ENCODE peak calls at places on chromosomes 2 and 18, in seven cellular contexts. U is AG04450, H is heart left ventricle, X is stomach, P is mammary epithelial cell, G is breast epithelium, F is psoas muscle. D is an unnamed sample. For H3K27me3, the result is how much of the 10 kb centered on the place peaks cover.

GRCh38 chr2:3617198-3617890 is 22.4 kb downstream of the COLEC11 start:
- DNase-seq in P (no peak), U (no peak), F (no peak), G (no peak), X (peak), H (no peak), D (no peak)

GRCh38 chr18:71443726-71444480 is 1100.2 kb downstream of the CBLN2 start:
- DNase-seq in F (no peak), G (no peak), X (no peak), P (no peak), U (no peak), H (no peak), D (no peak)

GRCh38 chr2:100178085-100178788 is 35.8 kb upstream of the AFF3 start:
- DNase-seq in U (no peak), H (no peak), P (peak), F (no peak), G (no peak), X (peak), D (peak)

GRCh38 chr18:41579185-41579584 is 375.8 kb upstream of the PIK3C3 start:
- DNase-seq in G (no peak), U (no peak), X (no peak), H (no peak), F (no peak), P (no peak), D (no peak)

GRCh38 chr2:50943781-50944180 is 88.2 kb downstream of the NRXN1 start:
- DNase-seq in G (no peak), X (no peak), F (no peak), P (no peak), U (no peak), H (no peak), D (no peak)

GRCh38 chr18:23487738-23488625 is 15.3 kb upstream of the RMC1 start:
- DNase-seq in F (no peak), U (no peak), H (no peak), P (no peak), G (no peak), X (peak), D (peak)

GRCh38 chr2:109380502-109381326 is 233.1 kb downstream of the SEPTIN10 start:
- DNase-seq in U (no peak), G (no peak), F (peak), X (peak), H (peak), P (no peak), D (no peak)

GRCh38 chr2:126895336-126895735 is 3.4 kb upstream of the TEX51 start:
- DNase-seq in F (no peak), U (no peak), X (peak), H (peak), P (no peak), G (no peak), D (no peak)

GRCh38 chr18:49933530-49933929 is 120.2 kb upstream of the ACAA2 start:
- DNase-seq in H (no peak), X (no peak), G (no peak), F (no peak), U (no peak), P (peak), D (peak)

GRCh38 chr2:102172749-102173148 is 14.1 kb upstream of the IL1RL2 start:
- DNase-seq in U (no peak), F (no peak), G (no peak), X (no peak), P (no peak), H (no peak), D (no peak)

GRCh38 chr2:148552675-148553331 is 91.7 kb upstream of the EPC2 start:
- DNase-seq in H (no peak), G (no peak), F (no peak), X (no peak), P (no peak), U (no peak), D (no peak)

GRCh38 chr2:185372188-185372587 is 366.4 kb upstream of the FSIP2 start:
- DNase-seq in P (peak), G (no peak), H (no peak), U (no peak), X (no peak), F (no peak), D (peak)

GRCh38 chr18:10074122-10074521 is 160.3 kb downstream of the VAPA start:
- DNase-seq in X (no peak), G (no peak), P (peak), U (no peak), H (no peak), F (no peak), D (peak)

GRCh38 chr2:131041402-131042160 is 51.7 kb downstream of the FAM168B start:
- DNase-seq in G (no peak), P (no peak), X (no peak), U (no peak), H (no peak), F (no peak), D (no peak)

GRCh38 chr18:33805592-33805991 is 227.6 kb downstream of the ASXL3 start:
- DNase-seq in X (no peak), P (no peak), G (no peak), F (no peak), U (no peak), H (no peak), D (no peak)

GRCh38 chr2:23410596-23410995 is 25.6 kb downstream of the KLHL29 start:
- DNase-seq in F (no peak), P (no peak), U (no peak), G (no peak), H (no peak), X (no peak), D (no peak)

GRCh38 chr2:30359644-30360167 is 87.3 kb upstream of the LCLAT1 start:
- DNase-seq in H (peak), F (peak), P (no peak), U (no peak), G (no peak), X (no peak), D (no peak)

GRCh38 chr2:160294339-160294803 is 94.3 kb upstream of the ITGB6 start:
- DNase-seq in X (no peak), G (no peak), U (peak), P (peak), F (peak), H (peak), D (peak)

GRCh38 chr2:48514591-48514990 is 15.4 kb upstream of the STON1 start:
- DNase-seq in F (no peak), G (no peak), H (no peak), P (no peak), X (no peak), U (no peak), D (no peak)

GRCh38 chr2:150505178-150505577 is 17.7 kb upstream of the RND3 start:
- DNase-seq in P (no peak), H (no peak), G (no peak), U (no peak), F (no peak), X (no peak), D (no peak)

GRCh38 chr2:146927080-146927714 is 917.6 kb upstream of the ACVR2A start:
- DNase-seq in X (peak), H (no peak), G (peak), F (peak), U (no peak), P (peak), D (peak)

GRCh38 chr2:44616616-44617266 is 255.0 kb downstream of the CAMKMT start:
- DNase-seq in H (no peak), X (no peak), F (no peak), U (no peak), G (no peak), P (no peak), D (no peak)

GRCh38 chr2:228545041-228545440 is 363.6 kb upstream of the SPHKAP start:
- DNase-seq in H (no peak), X (no peak), G (no peak), P (peak), F (no peak), U (no peak), D (peak)

GRCh38 chr18:49031511-49032188 is 80.9 kb upstream of the SMAD7 start:
- DNase-seq in U (no peak), F (peak), G (peak), H (no peak), X (peak), P (no peak), D (no peak)

GRCh38 chr2:69770747-69771146 is 28.8 kb downstream of the ANXA4 start:
- DNase-seq in X (no peak), G (no peak), U (no peak), H (no peak), F (no peak), P (no peak), D (no peak)

GRCh38 chr2:160367887-160368286 is 125.7 kb downstream of the RBMS1 start:
- DNase-seq in H (no peak), F (no peak), X (no peak), P (peak), G (no peak), U (peak), D (no peak)

GRCh38 chr2:95380731-95381130 is 21.8 kb upstream of the FAHD2A start:
- DNase-seq in X (no peak), H (no peak), U (no peak), P (no peak), F (no peak), G (no peak), D (no peak)

GRCh38 chr2:150292192-150292591 is 195.3 kb downstream of the RND3 start:
- DNase-seq in X (no peak), G (no peak), F (no peak), U (no peak), P (no peak), H (no peak), D (no peak)

GRCh38 chr18:1075310-1075709 is 170.6 kb downstream of the ADCYAP1 start:
- DNase-seq in X (no peak), U (no peak), G (no peak), P (no peak), H (no peak), F (no peak), D (no peak)

GRCh38 chr2:85785027-85785822 is 31.4 kb downstream of the ATOH8 start:
- DNase-seq in F (no peak), U (no peak), G (peak), X (no peak), P (no peak), H (no peak), D (no peak)
- H3K4me3 ChIP-seq in F (no peak), U (no peak), G (no peak), X (no peak), P (no peak), H (no peak), D (no peak)

GRCh38 chr18:26710460-26711096 is 154.9 kb downstream of the AQP4 start:
- DNase-seq in H (no peak), P (no peak), X (no peak), F (no peak), U (no peak), G (no peak), D (no peak)
- H3K27me3 ChIP-seq in H (under half), P (under half), X (under half), F (under half), U (under half), G (under half), D (under half)

DNA sequence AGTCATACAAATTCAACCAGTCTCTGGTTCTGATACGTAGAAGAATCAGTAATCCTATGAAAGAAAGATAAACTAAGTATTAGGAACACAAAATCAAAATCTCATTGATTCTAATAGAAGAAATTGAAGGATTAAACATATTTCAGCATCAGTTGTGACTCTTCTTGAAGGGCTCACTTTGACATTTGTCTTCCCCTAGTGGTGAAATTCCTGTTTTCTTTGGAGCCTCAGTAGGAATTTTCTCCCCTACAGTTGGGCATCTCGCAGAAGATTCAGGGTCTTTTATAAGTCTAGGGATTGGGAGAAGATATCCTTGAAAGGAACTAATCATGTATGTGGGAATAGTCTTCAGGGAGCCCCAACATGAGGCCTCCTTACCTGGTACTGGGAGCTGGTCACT is 2.8 kb upstream of the CRYGB start:
- DNase-seq in U (no peak), G (no peak), X (no peak), H (no peak), F (no peak), P (no peak), D (no peak)
- TF ChIP-seq CTCF in U (no peak), G (no peak), X (no peak), H (no peak), F (no peak), P (peak), D (no peak)

GRCh38 chr18:57430166-57430958 is 4.8 kb upstream of the ONECUT2 start:
- DNase-seq in P (no peak), X (no peak), U (no peak), F (no peak), H (no peak), G (no peak), D (no peak)

GRCh38 chr18:57430983-57431382 is 4.2 kb upstream of the ONECUT2 start:
- DNase-seq in U (no peak), X (no peak), H (no peak), F (no peak), P (no peak), G (no peak), D (no peak)

GRCh38 chr18:57428221-57429150 is 6.7 kb upstream of the ONECUT2 start:
- DNase-seq in H (no peak), G (no peak), P (no peak), U (no peak), X (no peak), F (no peak), D (no peak)

GRCh38 chr18:57431512-57432080 is 3.6 kb upstream of the ONECUT2 start:
- DNase-seq in P (no peak), F (no peak), H (no peak), G (no peak), X (no peak), U (no peak), D (no peak)

DNA sequence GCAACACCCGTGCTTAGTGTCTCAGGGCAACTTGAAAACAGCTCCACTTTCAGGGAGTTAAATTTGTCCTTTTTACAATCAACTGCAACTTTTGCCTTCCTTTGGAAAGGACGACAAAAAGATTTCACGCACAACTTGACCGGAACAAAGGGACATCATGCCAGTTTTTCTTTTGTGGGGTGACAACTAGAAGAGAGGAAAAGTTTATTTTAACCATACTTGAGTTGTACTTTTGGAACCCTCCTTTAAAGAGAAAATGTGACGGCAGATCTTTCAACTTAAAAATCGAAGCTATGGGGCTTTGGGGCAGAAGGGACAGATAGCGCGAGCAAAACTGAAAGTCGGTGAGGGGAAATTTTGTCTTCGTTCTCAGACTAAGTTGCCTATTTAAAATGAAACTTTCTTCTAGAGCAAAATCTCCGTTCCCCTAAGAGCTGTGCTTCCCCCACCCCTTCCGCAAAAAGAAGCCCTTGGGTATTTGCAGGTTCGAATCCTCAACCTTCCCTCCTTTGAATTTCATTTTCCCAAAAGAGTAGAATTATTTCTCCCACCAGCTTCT is 5.5 kb upstream of the ONECUT2 start:
- DNase-seq in H (no peak), G (no peak), X (no peak), F (no peak), P (no peak), U (no peak), D (no peak)
- H3K4me3 ChIP-seq in H (no peak), G (peak), X (peak), F (peak), P (no peak), U (no peak), D (no peak)

DNA sequence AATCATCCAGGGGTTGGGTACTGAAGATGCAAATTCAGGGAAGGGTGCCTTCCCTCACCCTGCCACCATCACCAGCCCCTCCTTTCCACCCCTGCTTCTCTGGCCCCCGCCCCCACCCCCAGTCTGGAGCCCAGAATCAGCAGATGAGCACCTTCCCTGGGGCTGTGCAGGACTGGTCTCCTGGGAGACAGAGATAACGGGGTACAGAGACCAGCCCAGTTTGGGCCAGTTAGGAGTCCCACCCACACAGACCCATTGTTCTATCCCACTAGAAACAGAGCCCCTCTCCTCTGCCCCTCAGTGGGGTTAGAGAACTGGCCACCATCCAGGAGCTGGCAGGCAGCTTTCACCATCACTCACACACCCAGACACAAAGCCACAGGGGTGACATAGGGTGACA is 4.5 kb upstream of the CRYBA2 start:
- DNase-seq in P (no peak), U (no peak), H (no peak), F (no peak), G (no peak), X (no peak), D (no peak)
- H3K27me3 ChIP-seq in P (under half), U (half or more), H (half or more), F (under half), G (under half), X (under half), D (under half)

DNA sequence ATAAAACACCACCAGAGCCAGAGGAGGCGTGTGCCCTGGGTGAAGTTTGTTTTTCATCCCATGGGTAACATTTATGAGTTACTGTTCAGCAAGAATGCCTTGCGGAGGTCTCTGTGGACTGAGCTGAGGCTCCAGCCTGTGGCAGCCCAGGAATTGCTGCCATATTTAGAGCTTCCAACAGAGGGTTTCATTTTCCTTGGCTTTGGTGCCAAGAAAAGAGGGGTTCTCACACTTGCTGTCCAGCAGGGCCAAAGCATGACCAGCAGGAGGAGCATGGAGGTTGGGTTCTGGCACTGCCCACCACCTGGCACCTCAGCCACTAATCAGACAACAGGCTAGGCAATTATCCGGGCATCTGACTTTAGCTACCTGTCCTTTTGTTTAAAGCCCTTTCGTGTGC is 36.7 kb downstream of the EPAS1 start:
- DNase-seq in F (no peak), G (no peak), X (no peak), P (no peak), U (no peak), H (no peak), D (no peak)
- TF ChIP-seq CTCF in F (peak), G (no peak), X (no peak), P (peak), U (peak), H (peak), D (peak)

DNA sequence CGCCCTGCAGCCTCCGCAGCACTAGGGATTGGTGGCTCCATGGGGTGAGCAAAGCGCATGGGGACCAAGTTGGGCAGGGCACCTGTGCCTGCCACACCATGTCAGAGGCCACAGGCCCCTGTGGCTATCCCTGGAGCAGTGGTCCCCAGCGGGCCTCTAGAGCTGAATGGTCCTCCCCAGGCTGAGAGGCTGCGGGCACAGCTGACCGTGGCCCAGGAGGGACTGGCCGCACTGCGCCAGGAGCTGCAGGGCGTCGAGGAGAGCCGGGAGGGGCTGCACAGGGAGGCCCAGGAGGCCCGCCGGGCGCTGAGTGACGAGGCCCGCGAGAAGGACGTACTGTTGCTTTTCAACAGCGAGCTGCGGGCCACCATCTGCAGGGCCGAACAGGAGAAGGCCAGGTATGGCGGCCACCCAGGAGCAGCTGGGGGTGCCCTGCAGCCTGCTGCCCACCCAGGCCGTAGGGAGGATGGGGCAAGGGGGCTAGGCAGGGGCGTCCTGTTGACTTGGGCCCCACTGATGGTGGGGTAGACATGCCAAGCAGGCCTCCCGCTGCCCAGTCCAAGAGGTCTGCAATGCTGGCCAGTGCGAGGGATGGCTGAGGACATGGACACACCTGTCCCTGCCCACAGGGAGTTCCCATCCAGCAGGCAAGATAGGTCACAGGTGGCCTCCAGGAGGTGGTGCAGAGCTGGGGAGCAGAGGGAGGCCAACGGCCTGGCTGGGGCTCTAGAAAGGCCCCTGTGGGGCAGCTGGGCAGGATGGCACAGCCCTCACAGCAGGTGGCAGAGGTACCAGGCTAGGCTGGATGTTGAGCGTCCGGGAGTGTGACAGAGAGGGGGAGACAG is 34.8 kb upstream of the SNED1 start:
- DNase-seq in X (peak), P (no peak), F (peak), U (no peak), H (no peak), G (peak), D (no peak)
- H3K4me3 ChIP-seq in X (no peak), P (no peak), F (no peak), U (no peak), H (no peak), G (no peak), D (no peak)